ENCODE peak calls at places on chromosomes 7 and 10, in four cellular contexts. Y is heart right ventricle, T is ovary, C is stomach. F is an unnamed sample. For H3K9me3, the result is how much of the 10 kb centered on the place peaks cover.

GRCh38 chr10:105354010-105354409 is 712.9 kb downstream of the SORCS3 start:
- DNase-seq in T (no peak), C (no peak), Y (no peak), F (no peak)

GRCh38 chr7:40793132-40793531 is 658.3 kb downstream of the SUGCT start:
- DNase-seq in Y (no peak), C (no peak), T (no peak), F (no peak)

GRCh38 chr10:4407783-4408182 is 418.2 kb upstream of the AKR1E2 start:
- DNase-seq in Y (no peak), C (no peak), T (no peak), F (no peak)

GRCh38 chr7:17427924-17428323 is 129.5 kb downstream of the AHR start:
- DNase-seq in C (no peak), Y (no peak), T (no peak), F (no peak)

GRCh38 chr7:92456241-92456640 is 9.0 kb downstream of the GATAD1 start:
- DNase-seq in T (no peak), Y (no peak), C (no peak), F (no peak)

GRCh38 chr7:20697351-20697750 is 81.9 kb downstream of the ABCB5 start:
- DNase-seq in T (no peak), Y (no peak), C (no peak), F (no peak)

GRCh38 chr10:97307866-97308780 is 10.9 kb upstream of the FRAT1 start:
- DNase-seq in Y (no peak), C (no peak), T (no peak), F (no peak)

GRCh38 chr7:54995631-54996340 is 23.0 kb upstream of the EGFR start:
- DNase-seq in C (no peak), Y (no peak), T (no peak), F (no peak)

GRCh38 chr7:76343294-76343930 is 15.4 kb downstream of the YWHAG start:
- DNase-seq in C (no peak), T (no peak), Y (no peak), F (no peak)

GRCh38 chr7:151410405-151411390 is 860 bp upstream of the WDR86 start:
- DNase-seq in Y (no peak), C (no peak), T (no peak), F (no peak)

GRCh38 chr10:112195224-112195623 is 11.7 kb upstream of the GPAM start:
- DNase-seq in C (no peak), Y (no peak), T (no peak), F (no peak)

GRCh38 chr7:113521468-113521867 is 397.3 kb downstream of the PPP1R3A start:
- DNase-seq in C (no peak), Y (no peak), T (no peak), F (no peak)

GRCh38 chr7:153399554-153399940 is 640.0 kb downstream of the ACTR3B start:
- DNase-seq in C (no peak), Y (no peak), T (no peak), F (no peak)
- H3K9me3 ChIP-seq in C (under half), Y (under half), T (under half), F (under half)

GRCh38 chr7:137743021-137743420 is 103.8 kb downstream of the DGKI start:
- DNase-seq in T (no peak), Y (no peak), C (no peak), F (no peak)

GRCh38 chr7:137753067-137753466 is 93.7 kb downstream of the DGKI start:
- DNase-seq in C (no peak), T (no peak), Y (no peak), F (no peak)

GRCh38 chr7:137751361-137752009 is 95.3 kb downstream of the DGKI start:
- DNase-seq in T (no peak), Y (no peak), C (no peak), F (no peak)

GRCh38 chr7:137742051-137742450 is 104.7 kb downstream of the DGKI start:
- DNase-seq in T (no peak), Y (no peak), C (no peak), F (no peak)

DNA sequence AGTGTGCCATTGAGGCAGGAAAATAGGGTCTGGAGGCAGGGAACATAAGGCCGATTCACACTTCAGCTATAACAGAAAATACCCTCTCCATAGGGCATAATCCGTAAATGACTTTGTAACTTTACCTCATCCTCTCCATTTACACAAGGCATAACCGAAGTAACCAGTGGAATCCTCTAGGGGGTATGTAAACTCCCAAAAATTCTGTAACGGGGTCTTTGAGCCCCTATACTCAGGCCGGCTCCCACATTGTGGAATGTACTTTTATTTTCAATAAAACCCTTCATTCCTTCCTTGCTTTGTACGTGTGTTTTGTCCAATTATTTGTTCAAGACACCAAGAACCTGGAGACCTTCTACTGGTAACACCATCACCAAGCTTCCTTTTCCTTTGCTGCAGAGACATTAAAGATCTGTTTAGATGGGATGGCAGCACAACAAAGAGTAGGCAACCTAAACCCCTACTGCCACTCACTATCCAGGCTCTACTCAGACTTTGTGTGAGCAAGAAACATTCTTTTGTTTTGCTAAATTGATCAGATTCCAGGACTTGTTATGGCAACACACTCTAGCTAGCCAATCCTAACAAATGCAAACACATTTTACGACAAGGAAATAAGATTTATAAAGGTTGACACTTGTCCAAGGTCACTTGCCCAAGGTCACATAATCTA is 99.3 kb downstream of the DGKI start:
- DNase-seq in Y (no peak), C (no peak), T (no peak), F (no peak)
- TF ChIP-seq CTCF in Y (no peak), C (no peak), T (no peak), F (no peak)

DNA sequence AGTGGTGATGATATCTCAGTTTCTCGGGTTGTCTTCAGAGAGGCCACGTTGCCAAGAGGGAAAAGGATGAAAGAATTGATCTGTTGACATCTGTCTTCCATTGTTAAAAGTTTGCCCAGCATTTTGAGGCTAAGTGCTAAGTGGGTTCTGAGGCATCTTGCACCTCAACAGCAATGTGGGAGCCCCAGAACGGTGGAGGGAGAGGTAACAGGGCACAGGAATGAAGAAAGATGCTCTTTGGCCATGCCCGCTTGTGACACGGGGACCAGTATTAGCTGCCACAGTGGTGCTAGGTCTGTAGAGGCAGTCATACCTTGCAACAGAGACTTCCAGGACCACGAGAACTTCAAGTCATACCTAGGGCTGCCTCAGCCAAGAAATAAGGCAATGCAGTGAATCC is 106.6 kb upstream of the NUPR2 start:
- DNase-seq in T (no peak), Y (no peak), C (no peak), F (no peak)
- H3K9me3 ChIP-seq in T (under half), Y (under half), C (under half), F (under half)

GRCh38 chr10:68988530-68989316 is at the start of gene KIFBP:
- DNase-seq in C (peak), T (peak), Y (peak), F (peak)
- TF ChIP-seq CTCF in C (no peak), T (peak), Y (peak), F (peak)

GRCh38 chr10:17262502-17262901 is 34.5 kb downstream of the VIM start:
- DNase-seq in C (no peak), T (no peak), Y (no peak), F (no peak)
- H3K9me3 ChIP-seq in C (under half), T (under half), Y (under half), F (under half)

GRCh38 chr10:103062854-103063642 is 130.0 kb downstream of the NT5C2 start:
- DNase-seq in C (no peak), T (no peak), Y (no peak), F (no peak)
- TF ChIP-seq CTCF in C (no peak), T (no peak), Y (peak), F (no peak)

GRCh38 chr7:57388761-57389160 is 61.2 kb upstream of the ZNF716 start:
- DNase-seq in Y (no peak), C (no peak), T (no peak), F (no peak)
- H3K9me3 ChIP-seq in Y (under half), C (under half), T (under half), F (under half)

GRCh38 chr10:631266-631665 is 58.2 kb downstream of the DIP2C start:
- DNase-seq in C (no peak), Y (no peak), T (no peak), F (no peak)

GRCh38 chr10:634256-634655 is 55.2 kb downstream of the DIP2C start:
- DNase-seq in Y (no peak), T (no peak), C (no peak), F (no peak)

GRCh38 chr10:635088-635861 is 54.2 kb downstream of the DIP2C start:
- DNase-seq in T (no peak), C (no peak), Y (no peak), F (no peak)

GRCh38 chr10:636016-636730 is 53.3 kb downstream of the DIP2C start:
- DNase-seq in T (no peak), Y (no peak), C (no peak), F (no peak)

DNA sequence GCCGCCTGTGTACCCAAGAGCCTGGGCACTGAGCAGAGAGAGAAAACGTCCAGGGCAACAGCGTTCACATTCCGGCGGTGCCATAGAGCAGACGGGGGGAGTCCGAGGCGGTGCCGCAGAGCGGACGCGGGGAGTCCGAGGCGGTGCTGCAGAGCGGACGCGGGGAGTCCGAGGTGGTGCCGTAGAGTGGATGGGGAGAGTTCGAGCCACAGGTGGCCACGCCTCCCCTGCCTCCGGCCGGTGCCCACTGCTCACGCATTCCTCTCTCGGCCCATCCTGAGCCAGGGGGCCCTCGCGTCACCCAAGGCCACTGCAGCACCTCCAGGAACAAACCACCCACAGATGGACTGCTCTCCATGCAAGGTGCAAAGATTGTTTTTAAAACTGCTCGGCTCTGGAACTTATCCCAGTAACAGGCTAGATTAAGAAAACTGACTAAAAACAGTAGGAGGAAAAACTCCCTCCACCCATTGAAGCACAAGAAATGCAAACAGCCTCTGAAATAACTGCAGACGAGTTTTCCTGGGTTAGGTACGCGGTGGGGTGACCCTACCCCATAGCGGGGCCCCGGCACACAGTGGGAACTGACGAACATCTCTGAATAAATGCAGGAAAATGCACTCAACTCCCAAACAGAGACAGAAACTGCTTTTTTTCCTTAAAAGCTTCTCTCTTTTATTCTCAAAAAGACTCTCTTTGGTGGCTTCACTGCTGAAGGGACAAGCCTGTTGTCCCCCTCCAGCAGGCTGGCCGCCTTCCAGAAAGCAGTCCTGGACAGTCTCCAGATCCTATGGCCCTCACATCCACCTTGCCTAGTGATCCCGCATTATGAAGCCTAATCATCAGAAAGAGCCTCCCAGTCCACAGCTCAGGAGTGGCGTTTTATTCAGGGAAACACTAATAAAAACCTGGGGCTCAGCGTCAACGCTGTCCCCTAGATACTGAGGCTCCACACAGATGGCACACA is 55.9 kb downstream of the DIP2C start:
- DNase-seq in C (peak), T (no peak), Y (no peak), F (no peak)
- TF ChIP-seq CTCF in C (no peak), T (no peak), Y (no peak), F (no peak)